ENCODE peak calls at places on chromosomes 6 and 20, in six cellular contexts. One of them, this sample, is unnamed.

GRCh38 chr6:25056130-25056529 is 120.4 kb upstream of the RIPOR2 start:
- DNase-seq in cardiac muscle cell: no peak
- DNase-seq in choroid plexus epithelial cell: no peak
- DNase-seq in thoracic aorta: no peak
- DNase-seq in astrocyte of the spinal cord: no peak
- DNase-seq in dorsolateral prefrontal cortex: no peak
- DNase-seq in this sample: no peak

GRCh38 chr6:150395388-150396009 is 26.7 kb downstream of the IYD start:
- DNase-seq in cardiac muscle cell: peak; percentile 82
- DNase-seq in choroid plexus epithelial cell: peak; percentile 76
- DNase-seq in thoracic aorta: no peak
- DNase-seq in astrocyte of the spinal cord: peak; percentile 55
- DNase-seq in dorsolateral prefrontal cortex: peak; percentile 41
- DNase-seq in this sample: peak; percentile 65

GRCh38 chr6:158784505-158784904 is 34.7 kb downstream of the EZR start:
- DNase-seq in cardiac muscle cell: no peak
- DNase-seq in choroid plexus epithelial cell: peak; percentile 39
- DNase-seq in thoracic aorta: no peak
- DNase-seq in astrocyte of the spinal cord: peak; percentile 36
- DNase-seq in dorsolateral prefrontal cortex: no peak
- DNase-seq in this sample: no peak

GRCh38 chr20:61805365-61805764 is 260.3 kb downstream of the TAF4 start:
- DNase-seq in cardiac muscle cell: no peak
- DNase-seq in choroid plexus epithelial cell: no peak
- DNase-seq in thoracic aorta: no peak
- DNase-seq in astrocyte of the spinal cord: no peak
- DNase-seq in dorsolateral prefrontal cortex: peak; percentile 21
- DNase-seq in this sample: peak; percentile 14

GRCh38 chr20:60455272-60455671 is 497.0 kb downstream of the CDH26 start:
- DNase-seq in cardiac muscle cell: peak; percentile 25
- DNase-seq in choroid plexus epithelial cell: no peak
- DNase-seq in thoracic aorta: no peak
- DNase-seq in astrocyte of the spinal cord: no peak
- DNase-seq in dorsolateral prefrontal cortex: no peak
- DNase-seq in this sample: no peak

GRCh38 chr6:73579389-73579788 is 58.6 kb upstream of the EEF1A1 start:
- DNase-seq in cardiac muscle cell: no peak
- DNase-seq in choroid plexus epithelial cell: no peak
- DNase-seq in thoracic aorta: no peak
- DNase-seq in astrocyte of the spinal cord: no peak
- DNase-seq in dorsolateral prefrontal cortex: no peak
- DNase-seq in this sample: no peak

GRCh38 chr20:55530763-55531162 is 474.6 kb downstream of the CBLN4 start:
- DNase-seq in cardiac muscle cell: no peak
- DNase-seq in choroid plexus epithelial cell: no peak
- DNase-seq in thoracic aorta: no peak
- DNase-seq in astrocyte of the spinal cord: no peak
- DNase-seq in dorsolateral prefrontal cortex: no peak
- DNase-seq in this sample: no peak

GRCh38 chr20:63588641-63589041 is 14.6 kb upstream of the HELZ2 start:
- DNase-seq in cardiac muscle cell: no peak
- DNase-seq in choroid plexus epithelial cell: no peak
- DNase-seq in thoracic aorta: no peak
- DNase-seq in astrocyte of the spinal cord: no peak
- DNase-seq in dorsolateral prefrontal cortex: no peak
- DNase-seq in this sample: no peak

GRCh38 chr6:15017251-15017650 is 228.6 kb upstream of the JARID2 start:
- DNase-seq in cardiac muscle cell: peak; percentile 46
- DNase-seq in choroid plexus epithelial cell: peak; percentile 33
- DNase-seq in thoracic aorta: no peak
- DNase-seq in astrocyte of the spinal cord: peak; percentile 11
- DNase-seq in dorsolateral prefrontal cortex: no peak
- DNase-seq in this sample: no peak

GRCh38 chr20:50379049-50379990 is 130.9 kb upstream of the PTPN1 start:
- DNase-seq in cardiac muscle cell: no peak
- DNase-seq in choroid plexus epithelial cell: peak; percentile 81
- DNase-seq in thoracic aorta: peak; percentile 80
- DNase-seq in astrocyte of the spinal cord: no peak
- DNase-seq in dorsolateral prefrontal cortex: no peak
- DNase-seq in this sample: no peak

GRCh38 chr6:56491606-56492328 is 150.9 kb downstream of the DST start:
- DNase-seq in cardiac muscle cell: no peak
- DNase-seq in choroid plexus epithelial cell: peak; percentile 48
- DNase-seq in thoracic aorta: no peak
- DNase-seq in astrocyte of the spinal cord: peak; percentile 32
- DNase-seq in dorsolateral prefrontal cortex: no peak
- DNase-seq in this sample: no peak

GRCh38 chr6:64680446-64680845 is 1026.6 kb downstream of the EYS start:
- DNase-seq in cardiac muscle cell: no peak
- DNase-seq in choroid plexus epithelial cell: peak; percentile 84
- DNase-seq in thoracic aorta: no peak
- DNase-seq in astrocyte of the spinal cord: peak; percentile 68
- DNase-seq in dorsolateral prefrontal cortex: no peak
- DNase-seq in this sample: no peak

GRCh38 chr6:125294036-125294435 is 7.7 kb downstream of the HDDC2 start:
- DNase-seq in cardiac muscle cell: no peak
- DNase-seq in choroid plexus epithelial cell: peak; percentile 37
- DNase-seq in thoracic aorta: no peak
- DNase-seq in astrocyte of the spinal cord: no peak
- DNase-seq in dorsolateral prefrontal cortex: no peak
- DNase-seq in this sample: no peak

GRCh38 chr6:160973856-160974255 is 17.7 kb upstream of the MAP3K4 start:
- DNase-seq in cardiac muscle cell: no peak
- DNase-seq in choroid plexus epithelial cell: peak; percentile 49
- DNase-seq in thoracic aorta: no peak
- DNase-seq in astrocyte of the spinal cord: peak; percentile 28
- DNase-seq in dorsolateral prefrontal cortex: no peak
- DNase-seq in this sample: no peak

GRCh38 chr6:62974452-62974851 is 236.8 kb upstream of the FKBP1C start:
- DNase-seq in cardiac muscle cell: no peak
- DNase-seq in choroid plexus epithelial cell: no peak
- DNase-seq in thoracic aorta: no peak
- DNase-seq in astrocyte of the spinal cord: no peak
- DNase-seq in dorsolateral prefrontal cortex: no peak
- DNase-seq in this sample: no peak

GRCh38 chr6:107539409-107539808 is 49.5 kb downstream of the SOBP start:
- DNase-seq in cardiac muscle cell: no peak
- DNase-seq in choroid plexus epithelial cell: no peak
- DNase-seq in thoracic aorta: no peak
- DNase-seq in astrocyte of the spinal cord: peak; percentile 18
- DNase-seq in dorsolateral prefrontal cortex: no peak
- DNase-seq in this sample: no peak

GRCh38 chr6:31711233-31711632 is 3.9 kb upstream of the LY6G6D start:
- DNase-seq in cardiac muscle cell: no peak
- DNase-seq in choroid plexus epithelial cell: no peak
- DNase-seq in thoracic aorta: no peak
- DNase-seq in astrocyte of the spinal cord: no peak
- DNase-seq in dorsolateral prefrontal cortex: no peak
- DNase-seq in this sample: no peak

GRCh38 chr20:41364967-41365765 is 1.5 kb downstream of the EMILIN3 start:
- DNase-seq in cardiac muscle cell: no peak
- DNase-seq in choroid plexus epithelial cell: no peak
- DNase-seq in thoracic aorta: no peak
- DNase-seq in astrocyte of the spinal cord: no peak
- DNase-seq in dorsolateral prefrontal cortex: no peak
- DNase-seq in this sample: no peak

GRCh38 chr6:3376064-3376463 is 80.8 kb downstream of the SLC22A23 start:
- DNase-seq in cardiac muscle cell: no peak
- DNase-seq in choroid plexus epithelial cell: no peak
- DNase-seq in thoracic aorta: no peak
- DNase-seq in astrocyte of the spinal cord: no peak
- DNase-seq in dorsolateral prefrontal cortex: no peak
- DNase-seq in this sample: no peak

GRCh38 chr6:37985355-37985754 is 165.8 kb downstream of the ZFAND3 start:
- DNase-seq in cardiac muscle cell: no peak
- DNase-seq in choroid plexus epithelial cell: no peak
- DNase-seq in thoracic aorta: no peak
- DNase-seq in astrocyte of the spinal cord: no peak
- DNase-seq in dorsolateral prefrontal cortex: no peak
- DNase-seq in this sample: no peak

GRCh38 chr6:14664616-14665315 is 547.2 kb downstream of the CD83 start:
- DNase-seq in cardiac muscle cell: no peak
- DNase-seq in choroid plexus epithelial cell: no peak
- DNase-seq in thoracic aorta: no peak
- DNase-seq in astrocyte of the spinal cord: no peak
- DNase-seq in dorsolateral prefrontal cortex: no peak
- DNase-seq in this sample: peak; percentile 66

GRCh38 chr20:8969062-8969694 is 99.7 kb upstream of the PLCB4 start:
- DNase-seq in cardiac muscle cell: no peak
- DNase-seq in choroid plexus epithelial cell: no peak
- DNase-seq in thoracic aorta: no peak
- DNase-seq in astrocyte of the spinal cord: no peak
- DNase-seq in dorsolateral prefrontal cortex: no peak
- DNase-seq in this sample: no peak

GRCh38 chr6:105646391-105646867 is 243.5 kb upstream of the PREP start:
- DNase-seq in cardiac muscle cell: no peak
- DNase-seq in choroid plexus epithelial cell: peak; percentile 5
- DNase-seq in thoracic aorta: no peak
- DNase-seq in astrocyte of the spinal cord: peak; percentile 19
- DNase-seq in dorsolateral prefrontal cortex: no peak
- DNase-seq in this sample: no peak

DNA sequence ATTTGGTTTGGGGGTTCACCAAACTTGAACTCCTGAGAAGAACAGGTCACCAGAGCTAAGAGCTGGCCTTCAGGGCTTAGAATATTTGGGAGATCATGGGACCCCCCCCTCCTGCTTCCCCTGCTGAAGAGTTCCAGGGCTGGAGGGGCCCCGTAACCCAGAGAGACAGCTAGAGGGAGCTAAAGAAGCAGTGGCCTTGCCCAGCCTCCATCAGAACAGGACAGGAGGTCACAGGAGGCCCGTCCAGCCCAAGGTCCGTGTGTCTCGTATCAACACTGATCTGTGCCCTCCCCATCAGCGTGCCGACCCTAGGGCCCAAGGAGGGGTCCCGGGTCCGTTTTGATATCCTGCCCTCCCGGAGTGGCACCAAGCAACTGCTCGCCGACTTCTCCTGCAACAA is 40.6 kb upstream of the TGM6 start:
- DNase-seq in cardiac muscle cell: no peak
- DNase-seq in choroid plexus epithelial cell: no peak
- DNase-seq in thoracic aorta: no peak
- DNase-seq in astrocyte of the spinal cord: no peak
- DNase-seq in dorsolateral prefrontal cortex: no peak
- DNase-seq in this sample: no peak
- TF ChIP-seq CTCF in cardiac muscle cell: no peak
- TF ChIP-seq CTCF in choroid plexus epithelial cell: no peak
- TF ChIP-seq CTCF in thoracic aorta: no peak
- TF ChIP-seq CTCF in astrocyte of the spinal cord: no peak
- TF ChIP-seq CTCF in dorsolateral prefrontal cortex: no peak
- TF ChIP-seq CTCF in this sample: no peak

GRCh38 chr20:45339084-45339483 is 9.1 kb downstream of the SDC4 start:
- DNase-seq in cardiac muscle cell: no peak
- DNase-seq in choroid plexus epithelial cell: no peak
- DNase-seq in thoracic aorta: no peak
- DNase-seq in astrocyte of the spinal cord: no peak
- DNase-seq in dorsolateral prefrontal cortex: no peak
- DNase-seq in this sample: no peak

GRCh38 chr20:45339799-45340198 is 8.4 kb downstream of the SDC4 start:
- DNase-seq in cardiac muscle cell: no peak
- DNase-seq in choroid plexus epithelial cell: no peak
- DNase-seq in thoracic aorta: no peak
- DNase-seq in astrocyte of the spinal cord: no peak
- DNase-seq in dorsolateral prefrontal cortex: no peak
- DNase-seq in this sample: no peak

GRCh38 chr20:45336530-45337366 is 11.5 kb downstream of the SDC4 start:
- DNase-seq in cardiac muscle cell: no peak
- DNase-seq in choroid plexus epithelial cell: peak; percentile 73
- DNase-seq in thoracic aorta: peak; percentile 57
- DNase-seq in astrocyte of the spinal cord: peak; percentile 84
- DNase-seq in dorsolateral prefrontal cortex: no peak
- DNase-seq in this sample: no peak

GRCh38 chr20:45338121-45339030 is 9.8 kb downstream of the SDC4 start:
- DNase-seq in cardiac muscle cell: no peak
- DNase-seq in choroid plexus epithelial cell: peak; percentile 46
- DNase-seq in thoracic aorta: no peak
- DNase-seq in astrocyte of the spinal cord: no peak
- DNase-seq in dorsolateral prefrontal cortex: no peak
- DNase-seq in this sample: no peak

DNA sequence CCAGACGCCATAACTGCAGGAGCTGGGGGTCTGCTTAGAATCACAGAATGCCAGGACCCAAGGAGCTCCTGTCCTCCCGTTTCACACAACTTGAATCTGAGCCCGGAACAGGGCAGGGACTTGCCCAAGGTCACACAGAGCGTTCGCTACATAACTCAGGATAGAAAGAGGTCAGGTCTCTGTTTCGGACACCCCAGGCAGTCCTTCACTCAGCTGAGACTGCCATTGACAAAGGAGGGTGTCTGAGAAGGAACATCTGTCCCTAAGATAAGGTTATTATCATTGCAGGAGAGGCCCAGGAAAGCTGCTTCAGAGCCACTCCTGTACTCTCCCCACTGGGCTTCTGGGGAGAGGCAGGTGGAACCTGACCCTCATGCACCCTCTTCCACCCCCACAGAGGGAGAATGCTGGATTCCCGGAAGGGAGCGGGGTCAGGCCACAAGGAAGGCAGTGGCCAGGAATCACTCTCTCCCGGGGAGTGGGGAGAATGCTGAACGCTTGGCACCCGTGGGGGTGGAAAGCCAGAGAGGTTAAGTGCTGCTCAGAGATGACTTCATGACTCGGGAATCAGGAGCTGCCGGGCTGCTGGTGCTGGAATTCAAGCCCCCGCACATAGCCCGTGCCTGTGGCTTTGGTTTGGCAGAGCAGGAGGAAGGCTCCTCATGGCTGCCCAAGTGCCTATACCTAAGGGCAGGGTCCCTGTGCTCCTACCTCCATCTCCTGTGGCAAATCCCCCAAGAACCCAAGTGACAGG is 10.7 kb downstream of the SDC4 start:
- DNase-seq in cardiac muscle cell: peak; percentile 63
- DNase-seq in choroid plexus epithelial cell: peak; percentile 93
- DNase-seq in thoracic aorta: peak; percentile 49
- DNase-seq in astrocyte of the spinal cord: peak; percentile 93
- DNase-seq in dorsolateral prefrontal cortex: no peak
- DNase-seq in this sample: no peak
- TF ChIP-seq CTCF in cardiac muscle cell: no peak
- TF ChIP-seq CTCF in choroid plexus epithelial cell: no peak
- TF ChIP-seq CTCF in thoracic aorta: no peak
- TF ChIP-seq CTCF in astrocyte of the spinal cord: no peak
- TF ChIP-seq CTCF in dorsolateral prefrontal cortex: no peak
- TF ChIP-seq CTCF in this sample: no peak

GRCh38 chr6:50123686-50124085 is 74.0 kb upstream of the DEFB112 start:
- DNase-seq in cardiac muscle cell: no peak
- DNase-seq in choroid plexus epithelial cell: no peak
- DNase-seq in thoracic aorta: no peak
- DNase-seq in astrocyte of the spinal cord: no peak
- DNase-seq in dorsolateral prefrontal cortex: no peak
- DNase-seq in this sample: no peak

GRCh38 chr6:50124572-50124971 is 74.8 kb upstream of the DEFB112 start:
- DNase-seq in cardiac muscle cell: no peak
- DNase-seq in choroid plexus epithelial cell: no peak
- DNase-seq in thoracic aorta: no peak
- DNase-seq in astrocyte of the spinal cord: no peak
- DNase-seq in dorsolateral prefrontal cortex: no peak
- DNase-seq in this sample: no peak

GRCh38 chr6:50128420-50129005 is 78.8 kb upstream of the DEFB112 start:
- DNase-seq in cardiac muscle cell: peak; percentile 40
- DNase-seq in choroid plexus epithelial cell: peak; percentile 46
- DNase-seq in thoracic aorta: no peak
- DNase-seq in astrocyte of the spinal cord: peak; percentile 31
- DNase-seq in dorsolateral prefrontal cortex: no peak
- DNase-seq in this sample: no peak
- TF ChIP-seq CTCF in cardiac muscle cell: peak; percentile 42
- TF ChIP-seq CTCF in choroid plexus epithelial cell: peak; percentile 45
- TF ChIP-seq CTCF in thoracic aorta: no peak
- TF ChIP-seq CTCF in astrocyte of the spinal cord: peak; percentile 39
- TF ChIP-seq CTCF in dorsolateral prefrontal cortex: peak; percentile 59
- TF ChIP-seq CTCF in this sample: peak; percentile 84

GRCh38 chr20:11231742-11232141 is 557.9 kb upstream of the JAG1 start:
- DNase-seq in cardiac muscle cell: no peak
- DNase-seq in choroid plexus epithelial cell: no peak
- DNase-seq in thoracic aorta: no peak
- DNase-seq in astrocyte of the spinal cord: no peak
- DNase-seq in dorsolateral prefrontal cortex: peak; percentile 33
- DNase-seq in this sample: no peak
- TF ChIP-seq CTCF in cardiac muscle cell: no peak
- TF ChIP-seq CTCF in choroid plexus epithelial cell: no peak
- TF ChIP-seq CTCF in thoracic aorta: no peak
- TF ChIP-seq CTCF in astrocyte of the spinal cord: no peak
- TF ChIP-seq CTCF in dorsolateral prefrontal cortex: no peak
- TF ChIP-seq CTCF in this sample: no peak

This sample was measured in glutamatergic neuron.